ENCODE peak calls at places on chromosomes 6 and 20, in seven cellular contexts. M is IMR-90, T is HCT116, L is H1, V is HepG2, D is K562, F is GM12878. R is an unnamed sample.

GRCh38 chr20:43431120-43431519 is 26.6 kb upstream of the SRSF6 start:
- DNase-seq in T (no peak), M (no peak), D (no peak), L (no peak), V (no peak), F (no peak), R (no peak)

GRCh38 chr6:16785496-16785895 is 24.2 kb upstream of the ATXN1 start:
- DNase-seq in F (no peak), D (no peak), V (no peak), M (no peak), L (no peak), T (no peak), R (no peak)

GRCh38 chr6:4302524-4302923 is 167.1 kb upstream of the ECI2 start:
- DNase-seq in D (no peak), L (no peak), T (no peak), F (no peak), M (no peak), V (no peak), R (no peak)

GRCh38 chr20:13857961-13858360 is 73.1 kb downstream of the NDUFAF5 start:
- DNase-seq in F (no peak), T (no peak), V (no peak), M (no peak), D (no peak), L (no peak), R (no peak)

GRCh38 chr20:32506721-32507120 is 78.4 kb downstream of the NOL4L start:
- DNase-seq in D (no peak), L (no peak), F (no peak), M (no peak), V (no peak), T (no peak), R (no peak)

GRCh38 chr6:106899697-106900096 is 74.8 kb downstream of the CD24 start:
- DNase-seq in D (no peak), V (no peak), T (no peak), L (no peak), M (no peak), F (no peak), R (no peak)

GRCh38 chr20:59606566-59606965 is 2.2 kb downstream of the PHACTR3 start:
- DNase-seq in F (no peak), T (no peak), V (no peak), L (no peak), D (no peak), M (no peak), R (no peak)

GRCh38 chr6:137389150-137389664 is 105.0 kb downstream of the OLIG3 start:
- DNase-seq in V (no peak), T (no peak), M (no peak), L (no peak), D (no peak), F (peak; percentile 51), R (no peak)

GRCh38 chr6:166911248-166911677 is 45.1 kb downstream of the RNASET2 start:
- DNase-seq in T (no peak), M (no peak), F (no peak), L (no peak), D (no peak), V (no peak), R (no peak)

GRCh38 chr20:9492067-9492466 is 22.3 kb upstream of the LAMP5 start:
- DNase-seq in M (peak; percentile 34), L (no peak), V (no peak), D (no peak), F (no peak), T (no peak), R (no peak)

GRCh38 chr6:107218142-107218541 is 102.8 kb upstream of the BEND3 start:
- DNase-seq in V (no peak), L (no peak), D (no peak), M (no peak), F (no peak), T (no peak), R (no peak)

GRCh38 chr20:38151455-38151854 is 13.6 kb downstream of the TGM2 start:
- DNase-seq in D (no peak), L (no peak), F (no peak), M (no peak), T (no peak), V (no peak), R (no peak)

DNA sequence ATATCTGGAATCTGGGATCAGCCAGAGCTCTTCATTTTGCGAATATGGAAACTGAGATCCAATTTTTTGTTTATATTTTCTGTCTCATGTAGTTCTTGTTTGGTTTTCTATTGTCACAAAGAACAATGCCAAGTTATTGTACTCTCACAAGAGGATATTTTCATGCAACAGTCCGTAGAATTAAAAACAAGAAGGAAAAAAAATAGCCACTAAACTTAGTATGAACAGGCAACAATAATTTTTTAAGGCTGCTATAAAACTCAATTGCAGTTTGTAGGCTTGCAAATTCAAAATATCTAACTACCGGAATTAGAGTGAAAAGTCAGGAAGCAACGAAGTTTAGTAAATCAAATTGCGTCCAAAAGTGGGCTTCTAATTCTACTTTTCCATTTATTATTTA is 1.2 kb downstream of the POPDC3 start:
- DNase-seq in L (no peak), T (no peak), V (no peak), F (no peak), M (no peak), D (no peak), R (no peak)
- H2AFZ ChIP-seq in L (no peak overlapping the region), T (peak overlapping the region; percentile 90), V (no peak overlapping the region), F (no peak overlapping the region), M (no peak overlapping the region), D (no peak overlapping the region), R (no peak overlapping the region)

DNA sequence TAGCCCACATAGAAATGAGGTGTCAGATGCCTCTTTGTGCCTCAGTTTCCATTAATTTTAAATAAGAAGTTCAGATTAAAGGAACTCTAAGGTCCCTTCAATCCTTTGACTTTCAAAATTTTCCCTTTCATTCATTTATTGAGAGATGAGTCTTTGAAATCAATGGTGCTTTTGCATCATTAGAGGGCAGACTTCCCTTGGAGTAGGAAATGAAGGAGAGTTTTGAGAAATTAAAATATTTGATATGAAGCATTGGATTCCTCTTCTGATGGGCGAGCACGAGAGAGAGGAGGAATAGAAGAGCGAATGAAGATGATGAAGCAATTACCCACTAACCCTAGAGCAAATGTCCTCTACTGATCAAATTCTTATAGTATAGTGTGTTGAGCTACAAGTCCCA is 105.7 kb downstream of the EDN1 start:
- DNase-seq in V (no peak), M (no peak), L (no peak), T (no peak), F (no peak), D (no peak), R (peak; percentile 47)
- TF ChIP-seq CTCF in V (no peak), M (peak; percentile 51), L (no peak), T (peak; percentile 24), F (no peak), D (no peak), R (no peak)

GRCh38 chr6:5995705-5996686 is 10.7 kb downstream of the NRN1 start:
- DNase-seq in M (peak; percentile 19), F (no peak), L (no peak), V (peak; percentile 39), D (peak; percentile 70), T (no peak), R (peak; percentile 79)
- TF ChIP-seq POLR2A in M (no peak), F (no peak), L (no peak), V (no peak), D (no peak), T (no peak), R (no peak)

GRCh38 chr6:11710221-11710836 is 68.3 kb downstream of the ADTRP start:
- DNase-seq in V (no peak), L (no peak), M (peak; percentile 43), D (no peak), F (no peak), T (no peak), R (peak; percentile 16)
- H2AFZ ChIP-seq in V (no peak overlapping the region), L (no peak overlapping the region), M (peak overlapping the region; percentile 90), D (peak overlapping the region; percentile 20), F (peak overlapping the region; percentile 1), T (no peak overlapping the region), R (no peak overlapping the region)

R was measured in endothelial cell of umbilical vein.